ENCODE peak calls at places on chromosomes 5 and 9, in eight cellular contexts. Y is mesenchymal stem cell; A is heart right ventricle; Z is psoas muscle; T is LoVo; C is naive thymus-derived CD8-positive, alpha-beta T cell; U is stimulated activated CD4-positive, alpha-beta T cell treated with anti-CD3 and anti-CD28 coated beads, Interleukin-1b, Interleukin-23, amount 100 ng/mL, for 1 hour; N is HTR-8/SVneo. E is an unnamed sample.
A peak's percentile ranks its signal among the peaks of the same experiment; 100 is the strongest.

GRCh38 chr5:122615146-122615545 is 159.7 kb upstream of the SNX2 start:
- DNase-seq in A (no peak), T (no peak), U (no peak), Y (no peak), N (no peak), C (no peak), Z (no peak), E (no peak)

GRCh38 chr5:89230178-89230577 is 347.2 kb upstream of the MEF2C start:
- DNase-seq in T (no peak), Z (no peak), A (no peak), Y (no peak), U (no peak), C (no peak), N (no peak), E (no peak)

GRCh38 chr9:113886471-113886870 is 10.4 kb downstream of the ZNF618 start:
- DNase-seq in Y (peak; percentile 55), A (no peak), T (no peak), U (no peak), C (no peak), Z (no peak), N (no peak), E (no peak)

GRCh38 chr5:148666353-148666752 is 12.0 kb upstream of the HTR4 start:
- DNase-seq in U (no peak), C (no peak), N (no peak), T (no peak), Y (no peak), A (no peak), Z (no peak), E (no peak)

GRCh38 chr5:57277085-57277484 is 103.2 kb downstream of the GPBP1 start:
- DNase-seq in N (peak; percentile 28), Z (no peak), C (no peak), T (peak; percentile 25), U (no peak), Y (peak; percentile 23), A (no peak), E (no peak)

GRCh38 chr5:9617739-9618504 is 12.2 kb downstream of the TAS2R1 start:
- DNase-seq in C (no peak), N (no peak), T (no peak), U (no peak), A (no peak), Z (no peak), Y (peak; percentile 9), E (no peak)

GRCh38 chr5:60649288-60649917 is 50.6 kb downstream of the DEPDC1B start:
- DNase-seq in N (peak; percentile 40), U (no peak), Y (peak; percentile 52), Z (no peak), C (no peak), T (peak; percentile 45), A (no peak), E (no peak)

GRCh38 chr5:143118222-143118621 is 285.3 kb downstream of the NR3C1 start:
- DNase-seq in Z (no peak), C (no peak), N (no peak), Y (no peak), U (no peak), T (no peak), A (no peak), E (no peak)

E was measured in ascending aorta.